ENCODE peak calls at places on chromosomes 12 and 14, in seven cellular contexts. W is COLO829; P is left cardiac atrium; O is A549; J is GM23338; K is heart right ventricle; T is activated CD8-positive, alpha-beta memory T cell treated with anti-CD3 and anti-CD28 coated beads, Interleukin-2, amount 50 U/mL, for 4 hours. V is an unnamed sample.

GRCh38 chr14:77033622-77034521 is 5.4 kb upstream of the IRF2BPL start:
- DNase-seq in W (peak; percentile 74), T (peak; percentile 76), P (peak; percentile 88), O (peak; percentile 92), J (peak; percentile 95), K (peak; percentile 86), V (peak; percentile 83)

GRCh38 chr14:75333523-75334190 is 55.0 kb downstream of the FOS start:
- DNase-seq in P (peak; percentile 28), T (peak; percentile 16), O (no peak), K (no peak), W (no peak), J (no peak), V (no peak)

GRCh38 chr12:20523658-20524057 is 155.3 kb downstream of the PDE3A start:
- DNase-seq in O (no peak), T (no peak), W (no peak), P (no peak), J (no peak), K (no peak), V (no peak)

GRCh38 chr14:50038398-50039119 is 77.8 kb downstream of the VCPKMT start:
- DNase-seq in K (no peak), P (no peak), O (peak; percentile 60), J (peak; percentile 26), T (peak; percentile 20), W (no peak), V (no peak)

GRCh38 chr12:111635524-111635923 is 36.4 kb upstream of the ATXN2 start:
- DNase-seq in O (no peak), W (no peak), K (no peak), P (no peak), T (no peak), J (no peak), V (no peak)

GRCh38 chr14:73741386-73741875 is 27.2 kb upstream of the PNMA1 start:
- DNase-seq in K (peak; percentile 81), P (peak; percentile 85), T (peak; percentile 70), O (no peak), W (peak; percentile 54), J (peak; percentile 71), V (no peak)

GRCh38 chr12:57604454-57605307 is at the start of gene DTX3:
- DNase-seq in P (peak; percentile 64), O (peak; percentile 57), T (peak; percentile 39), W (peak; percentile 18), K (peak; percentile 50), J (peak; percentile 70), V (no peak)

GRCh38 chr12:4434721-4435425 is 10.7 kb downstream of the FGF6 start:
- DNase-seq in J (no peak), T (no peak), K (no peak), P (no peak), O (no peak), W (no peak), V (no peak)

GRCh38 chr12:25074113-25074512 is 120.8 kb downstream of the DNAI7 start:
- DNase-seq in O (no peak), W (no peak), K (no peak), J (no peak), P (no peak), T (no peak), V (no peak)

GRCh38 chr14:92578511-92578910 is 64.9 kb downstream of the RIN3 start:
- DNase-seq in P (no peak), T (no peak), W (no peak), O (no peak), J (no peak), K (no peak), V (no peak)

GRCh38 chr12:24839268-24839791 is 109.6 kb downstream of the BCAT1 start:
- DNase-seq in T (peak; percentile 14), P (no peak), O (no peak), J (no peak), W (no peak), K (no peak), V (no peak)

V was measured in pancreas.